ENCODE peak calls at places on chromosomes 6 and 20, in nine cellular contexts. X, Y, J, A, Z, K, W, D and L are unnamed samples.
A peak's percentile ranks its signal among the peaks of the same experiment; 100 is the strongest.

GRCh38 chr6:8073758-8074157 is 9.6 kb upstream of the BLOC1S5 start:
- DNase-seq in Y (no peak), K (no peak), A (no peak), X (no peak), W (no peak), D (no peak), J (no peak), Z (no peak), L (no peak)

GRCh38 chr6:105800398-105800797 is 285.7 kb upstream of the PRDM1 start:
- DNase-seq in Z (no peak), D (no peak), W (no peak), K (no peak), A (no peak), X (no peak), J (no peak), Y (no peak), L (no peak)

GRCh38 chr6:150016324-150017185 is 8.8 kb downstream of the RAET1L start:
- DNase-seq in W (peak; percentile 64), Z (no peak), J (peak; percentile 68), K (no peak), X (peak; percentile 51), A (no peak), D (peak; percentile 46), Y (peak; percentile 42), L (peak; percentile 37)

GRCh38 chr6:169559001-169559441 is 142.8 kb downstream of the WDR27 start:
- DNase-seq in Y (no peak), W (no peak), D (no peak), A (no peak), J (peak; percentile 81), X (no peak), K (no peak), Z (no peak), L (no peak)

GRCh38 chr6:42547407-42548329 is 16.2 kb upstream of the UBR2 start:
- DNase-seq in W (peak; percentile 94), Y (peak; percentile 87), X (peak; percentile 96), A (peak; percentile 85), Z (peak; percentile 89), D (peak; percentile 86), J (peak; percentile 83), K (peak; percentile 88), L (peak; percentile 89)

GRCh38 chr6:169271158-169271936 is 17.7 kb upstream of the THBS2 start:
- DNase-seq in Z (no peak), D (no peak), A (no peak), J (no peak), W (no peak), K (peak; percentile 29), X (no peak), Y (no peak), L (no peak)

GRCh38 chr20:36483919-36484808 is 57.2 kb upstream of the MYL9 start:
- DNase-seq in K (no peak), A (no peak), J (peak; percentile 47), D (no peak), W (peak; percentile 63), X (no peak), Y (peak; percentile 45), Z (no peak), L (no peak)

GRCh38 chr20:53828673-53829085 is 235.0 kb upstream of the ZNF217 start:
- DNase-seq in Z (no peak), K (no peak), Y (no peak), A (no peak), W (no peak), J (peak; percentile 93), D (no peak), X (no peak), L (no peak)

GRCh38 chr20:12171927-12172581 is 254.4 kb downstream of the BTBD3 start:
- DNase-seq in D (no peak), Z (no peak), J (peak; percentile 88), W (no peak), A (no peak), X (no peak), Y (no peak), K (no peak), L (no peak)

GRCh38 chr6:149264629-149265028 is 52.9 kb upstream of the TAB2 start:
- DNase-seq in X (no peak), Y (no peak), Z (no peak), W (no peak), D (peak; percentile 27), A (no peak), J (no peak), K (no peak), L (no peak)

GRCh38 chr6:141682391-141682790 is 450.3 kb upstream of the GJE1 start:
- DNase-seq in Y (no peak), D (no peak), J (no peak), K (no peak), X (no peak), A (no peak), W (no peak), Z (no peak), L (no peak)

GRCh38 chr6:71822626-71823025 is 63.7 kb upstream of the RIMS1 start:
- DNase-seq in K (no peak), D (no peak), J (no peak), Y (no peak), W (no peak), X (no peak), Z (no peak), A (no peak), L (no peak)

GRCh38 chr20:61497029-61497627 is 245.1 kb downstream of the CDH4 start:
- DNase-seq in W (no peak), A (no peak), J (no peak), X (no peak), Y (no peak), K (no peak), Z (no peak), D (no peak), L (no peak)

GRCh38 chr20:2814587-2815051 is at the start of gene C20orf141:
- DNase-seq in Z (no peak), D (no peak), A (no peak), J (peak; percentile 97), Y (no peak), X (no peak), K (no peak), W (peak; percentile 56), L (no peak)

GRCh38 chr6:113859349-113860164 is 2.4 kb downstream of the MARCKS start:
- DNase-seq in Z (peak; percentile 49), D (no peak), X (peak; percentile 24), W (peak; percentile 70), K (peak; percentile 39), Y (peak; percentile 19), J (peak; percentile 55), A (peak; percentile 38), L (no peak)

GRCh38 chr6:136846046-136846445 is 23.7 kb downstream of the PEX7 start:
- DNase-seq in A (no peak), J (peak; percentile 60), Y (no peak), W (peak; percentile 46), K (peak; percentile 19), Z (no peak), X (peak; percentile 35), D (no peak), L (peak; percentile 36)

DNA sequence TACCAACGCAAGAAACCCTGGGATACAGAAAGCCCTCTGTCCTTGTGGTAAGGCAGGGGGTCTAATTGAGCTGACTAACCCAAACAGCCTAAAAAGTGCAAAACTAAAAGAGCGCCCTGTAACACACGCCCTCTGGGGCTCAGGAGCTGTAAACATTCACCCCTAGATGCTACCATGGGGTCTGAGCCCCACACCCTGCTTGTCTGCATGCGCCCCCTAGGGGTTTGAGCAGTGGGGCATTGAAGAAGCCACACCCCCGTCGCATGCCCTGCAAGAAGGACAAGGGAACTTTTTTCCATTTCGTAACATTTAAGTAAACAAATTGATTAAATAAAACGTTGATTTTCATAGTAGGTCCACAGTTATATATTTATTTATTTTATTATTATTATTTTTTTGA is 616.9 kb upstream of the MAN1A1 start:
- DNase-seq in D (no peak), X (no peak), Z (no peak), A (no peak), K (peak; percentile 86), Y (no peak), J (no peak), W (no peak), L (no peak)
- TF ChIP-seq CTCF in D (no peak), X (no peak), Z (peak; percentile 12), A (no peak), K (peak; percentile 63), Y (peak; percentile 70), J (peak; percentile 9), W (peak; percentile 12), L (no peak)

GRCh38 chr6:90643366-90643765 is 56.5 kb upstream of the MAP3K7 start:
- DNase-seq in K (no peak), D (no peak), A (no peak), X (no peak), J (no peak), Y (no peak), W (no peak), Z (no peak), L (no peak)
- TF ChIP-seq CTCF in K (no peak), D (no peak), A (no peak), X (no peak), J (no peak), Y (no peak), W (no peak), Z (no peak), L (no peak)

GRCh38 chr6:31792741-31793140 is 2.8 kb downstream of the VARS1 start:
- DNase-seq in Y (no peak), K (no peak), W (no peak), J (peak; percentile 50), D (no peak), X (no peak), A (no peak), Z (no peak), L (no peak)
- TF ChIP-seq CTCF in Y (no peak), K (no peak), W (no peak), J (no peak), D (no peak), X (no peak), A (no peak), Z (no peak), L (no peak)

DNA sequence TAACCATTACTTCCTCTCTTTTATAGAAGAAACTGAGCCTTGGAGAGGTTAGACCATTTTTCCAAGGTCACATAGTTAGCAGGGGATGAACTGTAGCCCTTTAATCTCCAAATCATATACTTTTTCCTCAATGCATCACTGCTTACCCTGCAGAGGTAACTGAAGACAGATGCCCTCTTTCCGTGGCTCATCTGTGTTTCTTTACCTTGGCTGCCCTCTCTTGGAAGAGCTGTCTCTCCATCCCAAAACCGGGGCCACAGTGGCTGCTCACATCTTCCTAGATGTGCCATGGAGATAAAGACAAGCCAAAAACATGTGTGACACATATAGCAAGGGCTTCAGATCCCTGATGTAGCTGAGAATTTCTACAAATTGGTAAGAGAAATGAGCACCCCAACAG is 581 bp upstream of the ALDH8A1 start:
- DNase-seq in J (no peak), X (no peak), D (no peak), A (no peak), W (peak; percentile 34), K (no peak), Y (no peak), Z (no peak), L (no peak)
- TF ChIP-seq CTCF in J (no peak), X (no peak), D (no peak), A (no peak), W (no peak), K (no peak), Y (no peak), Z (no peak), L (no peak)